ENCODE peak calls at places on chromosome 1, in ten cellular contexts. I is A549, B is tibial nerve, R is ovary, H is stomach, F is suprapubic skin, W is esophagus muscularis mucosa, P is K562, A is H1, E is upper lobe of left lung. C is an unnamed sample. For H3K4me1, the result is how much of the 10 kb centered on the place peaks cover.

GRCh38 chr1:43304771-43305300 is 4.1 kb downstream of the TIE1 start:
- DNase-seq in R (no peak), W (no peak), A (no peak), F (no peak), B (no peak), I (no peak), H (no peak), P (peak), E (no peak), C (peak)

GRCh38 chr1:29122662-29122986 is 1.1 kb downstream of the TMEM200B start:
- DNase-seq in R (peak), H (peak), I (no peak), A (no peak), F (peak), P (no peak), W (no peak), B (peak), E (no peak), C (peak)

GRCh38 chr1:158496379-158496778 is 24.4 kb downstream of the OR10R2 start:
- DNase-seq in W (no peak), R (no peak), F (no peak), A (no peak), I (peak), H (no peak), B (no peak), P (peak), E (no peak), C (no peak)

GRCh38 chr1:203325004-203325417 is 19.7 kb downstream of the BTG2 start:
- DNase-seq in P (no peak), R (no peak), F (no peak), I (no peak), A (no peak), B (no peak), H (no peak), W (no peak), E (peak), C (no peak)

GRCh38 chr1:230750986-230751625 is 3.9 kb downstream of the CAPN9 start:
- DNase-seq in I (no peak), P (no peak), A (no peak), F (peak), H (no peak), W (no peak), R (no peak), E (no peak), B (no peak), C (no peak)

GRCh38 chr1:236172041-236172579 is 29.8 kb downstream of the GPR137B start:
- DNase-seq in E (no peak), H (no peak), B (no peak), I (no peak), P (no peak), W (no peak), F (no peak), R (no peak), A (no peak), C (no peak)

GRCh38 chr1:223776075-223776814 is 63.9 kb downstream of the CAPN2 start:
- DNase-seq in F (no peak), E (no peak), I (peak), H (no peak), R (no peak), A (no peak), W (no peak), B (no peak), P (peak), C (peak)

GRCh38 chr1:198889102-198889501 is 250.3 kb downstream of the PTPRC start:
- DNase-seq in P (no peak), H (no peak), A (no peak), E (no peak), I (no peak), W (no peak), F (no peak), B (no peak), R (no peak), C (no peak)

GRCh38 chr1:88773540-88774150 is 89.6 kb downstream of the PKN2 start:
- DNase-seq in B (no peak), F (no peak), H (no peak), W (no peak), E (no peak), I (peak), R (no peak), A (no peak), P (no peak), C (no peak)

GRCh38 chr1:241413386-241413785 is 56.4 kb upstream of the RGS7 start:
- DNase-seq in H (no peak), P (no peak), W (no peak), B (no peak), F (no peak), E (no peak), I (no peak), R (no peak), A (no peak), C (no peak)

GRCh38 chr1:212545941-212546638 is 62.5 kb upstream of the ATF3 start:
- DNase-seq in F (no peak), I (no peak), P (no peak), W (peak), A (no peak), R (no peak), B (no peak), E (peak), H (no peak), C (peak)

GRCh38 chr1:192140382-192140781 is 17.9 kb upstream of the RGS18 start:
- DNase-seq in R (no peak), I (no peak), B (no peak), H (no peak), W (no peak), F (no peak), E (no peak), P (no peak), A (no peak), C (no peak)

GRCh38 chr1:7885513-7886298 is 32.8 kb upstream of the UTS2 start:
- DNase-seq in I (peak), H (peak), P (peak), R (no peak), B (no peak), E (peak), W (no peak), A (peak), F (no peak), C (no peak)

GRCh38 chr1:171805395-171806115 is 24.1 kb downstream of the METTL13 start:
- DNase-seq in H (no peak), P (no peak), I (no peak), B (no peak), W (no peak), R (no peak), E (no peak), F (no peak), A (no peak), C (no peak)

GRCh38 chr1:21022279-21023040 is 154.2 kb downstream of the EIF4G3 start:
- DNase-seq in B (no peak), E (peak), R (no peak), A (no peak), F (no peak), H (peak), W (no peak), P (peak), I (peak), C (peak)

GRCh38 chr1:209893751-209894150 is 44.3 kb upstream of the SYT14 start:
- DNase-seq in A (no peak), W (peak), F (no peak), R (no peak), E (no peak), I (no peak), P (no peak), H (no peak), B (no peak), C (no peak)

GRCh38 chr1:184811439-184812111 is 56.9 kb upstream of the EDEM3 start:
- DNase-seq in A (no peak), B (no peak), R (no peak), P (no peak), I (no peak), F (no peak), E (no peak), W (no peak), H (no peak), C (peak)
- TF ChIP-seq EP300 in A (no peak), B (no peak), R (no peak), P (no peak), I (no peak), F (no peak), E (no peak), W (no peak), H (no peak), C (no peak)

GRCh38 chr1:94922756-94923465 is 4.0 kb downstream of the CNN3 start:
- DNase-seq in E (no peak), I (no peak), P (no peak), H (no peak), F (no peak), R (no peak), W (no peak), B (no peak), A (no peak), C (no peak)
- H3K4me1 ChIP-seq in E (half or more), I (under half), P (under half), H (half or more), F (half or more), R (under half), W (under half), B (under half), A (under half), C (half or more)

GRCh38 chr1:119646521-119647227 is 1.4 kb downstream of the ZNF697 start:
- DNase-seq in W (no peak), F (no peak), B (no peak), E (no peak), H (no peak), A (no peak), P (peak), I (no peak), R (no peak), C (no peak)
- TF ChIP-seq EP300 in W (no peak), F (no peak), B (no peak), E (no peak), H (no peak), A (no peak), P (no peak), I (no peak), R (no peak), C (no peak)

GRCh38 chr1:64581786-64582185 is 111.9 kb downstream of the CACHD1 start:
- DNase-seq in B (no peak), A (no peak), H (no peak), P (no peak), I (no peak), R (no peak), F (no peak), E (no peak), W (no peak), C (no peak)
- H3K4me1 ChIP-seq in B (under half), A (under half), H (under half), P (under half), I (under half), R (under half), F (under half), E (under half), W (under half), C (under half)

GRCh38 chr1:224922404-224923164 is 6.9 kb upstream of the DNAH14 start:
- DNase-seq in R (peak), E (no peak), B (no peak), W (no peak), F (no peak), A (no peak), H (peak), I (peak), P (peak), C (no peak)
- TF ChIP-seq EP300 in R (no peak), E (no peak), B (no peak), W (no peak), F (no peak), A (no peak), H (no peak), I (no peak), P (no peak), C (no peak)

DNA sequence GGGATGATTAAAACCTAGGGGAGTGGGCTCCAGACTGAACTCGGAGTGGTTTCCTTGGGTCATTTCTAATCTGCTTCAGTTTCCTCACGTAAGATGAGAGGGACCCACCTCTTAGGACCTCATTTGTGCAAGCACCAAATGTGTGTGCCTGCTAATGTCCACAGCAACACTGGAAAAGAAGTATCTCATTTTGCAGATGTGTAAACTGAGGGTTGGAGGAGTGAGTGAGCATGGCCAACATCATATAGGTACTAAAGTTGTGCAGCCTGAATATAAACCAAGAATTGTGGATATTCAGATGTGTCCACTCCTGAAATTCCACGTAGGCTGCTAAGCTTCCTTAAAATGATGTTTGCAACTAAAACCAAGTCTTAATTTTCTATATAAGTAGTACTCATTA is 51.7 kb downstream of the GADD45A start:
- DNase-seq in H (no peak), F (no peak), E (no peak), A (no peak), R (no peak), I (no peak), W (no peak), B (no peak), P (no peak), C (no peak)
- H3K4me1 ChIP-seq in H (half or more), F (half or more), E (under half), A (under half), R (under half), I (half or more), W (half or more), B (under half), P (half or more), C (under half)

GRCh38 chr1:164311376-164311775 is 247.6 kb upstream of the PBX1 start:
- DNase-seq in I (no peak), R (no peak), F (no peak), P (no peak), H (no peak), W (no peak), E (no peak), A (no peak), B (no peak), C (no peak)

GRCh38 chr1:164308101-164308500 is 250.9 kb upstream of the PBX1 start:
- DNase-seq in E (no peak), R (no peak), F (no peak), W (no peak), A (no peak), P (no peak), B (no peak), I (no peak), H (no peak), C (no peak)

DNA sequence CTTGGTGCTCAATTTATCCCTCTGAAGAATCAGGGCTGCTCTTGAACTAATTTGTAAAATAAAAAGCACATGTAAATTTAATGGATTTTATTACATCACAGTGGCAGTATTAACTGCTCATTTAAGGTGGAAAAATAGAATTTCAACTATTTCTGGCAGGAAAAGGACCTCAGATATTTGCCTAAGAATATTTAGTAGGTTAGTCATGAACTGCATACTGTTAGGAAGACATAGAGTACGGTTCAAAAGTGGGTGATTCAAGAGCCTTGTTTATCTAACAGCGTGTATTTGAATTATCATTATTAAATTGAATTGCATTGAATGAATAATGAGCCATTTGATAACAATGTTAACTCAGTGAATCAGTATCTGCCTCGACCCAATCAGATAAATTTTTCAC is 248.8 kb upstream of the PBX1 start:
- DNase-seq in I (peak), P (no peak), F (no peak), W (no peak), B (no peak), R (no peak), H (no peak), A (no peak), E (no peak), C (no peak)
- TF ChIP-seq EP300 in I (no peak), P (no peak), F (no peak), W (no peak), B (no peak), R (no peak), H (no peak), A (no peak), E (no peak), C (no peak)

GRCh38 chr1:200443860-200444259 is 34.0 kb upstream of the ZNF281 start:
- DNase-seq in E (no peak), W (no peak), P (no peak), H (no peak), I (no peak), B (no peak), A (no peak), F (no peak), R (no peak), C (no peak)
- H3K4me1 ChIP-seq in E (under half), W (under half), P (under half), H (under half), I (under half), B (under half), A (under half), F (under half), R (under half), C (under half)

DNA sequence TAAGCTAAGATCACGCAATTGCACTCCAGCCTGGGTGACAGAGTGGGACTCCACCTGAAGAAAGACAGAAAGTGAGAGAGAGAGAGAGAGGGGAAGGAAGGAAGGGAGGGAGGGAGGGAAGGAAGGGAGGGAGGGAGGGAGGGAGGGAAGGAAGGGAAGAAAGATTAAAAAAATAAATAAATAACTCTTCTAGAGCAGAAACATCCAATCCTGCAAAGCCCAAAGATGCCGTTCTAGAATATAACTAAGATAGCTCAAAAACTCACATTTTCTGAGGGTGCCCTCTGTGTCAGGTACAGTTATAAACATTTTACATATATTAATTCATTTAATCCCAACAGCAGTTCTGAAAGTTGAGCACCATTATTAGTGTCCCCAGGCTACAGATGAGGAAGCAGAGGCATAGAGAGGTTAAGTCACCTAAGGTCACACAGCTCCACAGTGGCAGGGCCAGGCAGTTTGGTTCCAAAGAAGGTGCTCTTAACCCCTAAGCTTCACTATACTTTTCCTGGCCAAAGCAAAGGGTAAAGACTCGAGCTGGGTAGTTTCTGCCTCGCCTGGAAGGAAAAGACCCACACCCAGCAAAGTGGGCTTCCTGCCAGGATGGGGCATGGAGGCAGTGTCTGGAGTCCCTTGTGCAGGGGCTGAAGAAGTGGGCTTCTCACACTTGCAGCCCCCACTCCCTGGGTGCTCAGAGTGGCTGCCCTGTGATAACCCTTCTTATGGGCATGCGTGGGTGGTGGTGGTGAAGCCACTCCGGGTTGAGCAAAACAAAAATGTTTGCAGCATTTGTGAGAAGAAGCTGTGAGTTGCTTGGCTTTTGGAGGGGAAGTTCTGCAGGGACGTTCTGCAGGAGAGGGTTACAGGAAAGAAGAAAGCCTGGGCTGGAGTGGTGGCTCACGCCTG is 7.9 kb upstream of the PIK3CD start:
- DNase-seq in W (no peak), R (no peak), E (no peak), F (no peak), P (no peak), I (no peak), B (no peak), A (no peak), H (no peak), C (no peak)
- TF ChIP-seq EP300 in W (no peak), R (no peak), E (no peak), F (no peak), P (no peak), I (no peak), B (no peak), A (no peak), H (no peak), C (no peak)

C was measured in sigmoid colon.